ENCODE peak calls at places on chromosomes 1 and 21, in five cellular contexts. F, X, D, M and O are unnamed samples.

GRCh38 chr1:17878837-17879236 is 123.7 kb downstream of the ACTL8 start:
- DNase-seq in F (no peak), X (no peak), D (no peak), M (no peak), O (no peak)

GRCh38 chr1:230869499-230869898 is 1.2 kb upstream of the C1orf198 start:
- DNase-seq in F (no peak), X (no peak), D (no peak), M (no peak), O (no peak)

GRCh38 chr1:188689542-188689941 is 1788.1 kb downstream of the BRINP3 start:
- DNase-seq in F (no peak), X (peak; percentile 37), D (no peak), M (no peak), O (no peak)

GRCh38 chr1:19511117-19511516 is 25.8 kb upstream of the CAPZB start:
- DNase-seq in F (no peak), X (no peak), D (no peak), M (no peak), O (no peak)

GRCh38 chr1:57474097-57474750 is 50.4 kb upstream of the DAB1 start:
- DNase-seq in F (no peak), X (no peak), D (no peak), M (no peak), O (no peak)

GRCh38 chr21:25569084-25569483 is 38.2 kb downstream of the MRPL39 start:
- DNase-seq in F (no peak), X (no peak), D (peak; percentile 50), M (no peak), O (no peak)

GRCh38 chr1:222616535-222616934 is 1.4 kb upstream of the MIA3 start:
- DNase-seq in F (no peak), X (no peak), D (no peak), M (no peak), O (no peak)

GRCh38 chr1:243718893-243719292 is 131.2 kb downstream of the AKT3 start:
- DNase-seq in F (peak; percentile 21), X (no peak), D (no peak), M (no peak), O (no peak)

GRCh38 chr1:29379438-29380073 is 143.2 kb downstream of the PTPRU start:
- DNase-seq in F (no peak), X (peak; percentile 20), D (peak; percentile 23), M (no peak), O (no peak)

GRCh38 chr21:21268885-21269284 is 270.7 kb downstream of the NCAM2 start:
- DNase-seq in F (no peak), X (no peak), D (no peak), M (no peak), O (no peak)

GRCh38 chr21:17925900-17926299 is 106.7 kb upstream of the C21orf91 start:
- DNase-seq in F (no peak), X (peak; percentile 35), D (peak; percentile 3), M (no peak), O (peak; percentile 28)